ENCODE peak calls at places on chromosome 16, in six cellular contexts. One of them, this sample, is unnamed.

GRCh38 chr16:70298988-70299938 is at the start of gene DDX19B:
- DNase-seq in OCI-LY7: peak; percentile 65
- DNase-seq in AG04450: no peak
- DNase-seq in activated T-helper 9 cell treated with anti-CD3 and anti-CD28 coated beads, Interleukin-2, amount 50 U/mL, for 16 hours: peak; percentile 42
- DNase-seq in glutamatergic neuron: peak; percentile 78
- DNase-seq in activated gamma-delta T cell treated with Interleukin-2 at 50 U/mL for 16 hours: peak; percentile 57
- DNase-seq in this sample: peak; percentile 29

GRCh38 chr16:2160915-2161551 is 5.5 kb downstream of the TRAF7 start:
- DNase-seq in OCI-LY7: no peak
- DNase-seq in AG04450: no peak
- DNase-seq in activated T-helper 9 cell treated with anti-CD3 and anti-CD28 coated beads, Interleukin-2, amount 50 U/mL, for 16 hours: no peak
- DNase-seq in glutamatergic neuron: peak; percentile 46
- DNase-seq in activated gamma-delta T cell treated with Interleukin-2 at 50 U/mL for 16 hours: no peak
- DNase-seq in this sample: no peak

GRCh38 chr16:89722392-89723278 is 1.3 kb downstream of the ZNF276 start:
- DNase-seq in OCI-LY7: no peak
- DNase-seq in AG04450: no peak
- DNase-seq in activated T-helper 9 cell treated with anti-CD3 and anti-CD28 coated beads, Interleukin-2, amount 50 U/mL, for 16 hours: peak; percentile 38
- DNase-seq in glutamatergic neuron: no peak
- DNase-seq in activated gamma-delta T cell treated with Interleukin-2 at 50 U/mL for 16 hours: peak; percentile 81
- DNase-seq in this sample: peak; percentile 75

GRCh38 chr16:76535-77272 is 1.3 kb upstream of the MPG start:
- DNase-seq in OCI-LY7: peak; percentile 40
- DNase-seq in AG04450: no peak
- DNase-seq in activated T-helper 9 cell treated with anti-CD3 and anti-CD28 coated beads, Interleukin-2, amount 50 U/mL, for 16 hours: no peak
- DNase-seq in glutamatergic neuron: no peak
- DNase-seq in activated gamma-delta T cell treated with Interleukin-2 at 50 U/mL for 16 hours: no peak
- DNase-seq in this sample: no peak

GRCh38 chr16:86299882-86300490 is 210.3 kb upstream of the FOXF1 start:
- DNase-seq in OCI-LY7: no peak
- DNase-seq in AG04450: no peak
- DNase-seq in activated T-helper 9 cell treated with anti-CD3 and anti-CD28 coated beads, Interleukin-2, amount 50 U/mL, for 16 hours: no peak
- DNase-seq in glutamatergic neuron: no peak
- DNase-seq in activated gamma-delta T cell treated with Interleukin-2 at 50 U/mL for 16 hours: no peak
- DNase-seq in this sample: no peak

GRCh38 chr16:83579431-83579830 is 228.3 kb upstream of the HSBP1 start:
- DNase-seq in OCI-LY7: no peak
- DNase-seq in AG04450: no peak
- DNase-seq in activated T-helper 9 cell treated with anti-CD3 and anti-CD28 coated beads, Interleukin-2, amount 50 U/mL, for 16 hours: no peak
- DNase-seq in glutamatergic neuron: no peak
- DNase-seq in activated gamma-delta T cell treated with Interleukin-2 at 50 U/mL for 16 hours: no peak
- DNase-seq in this sample: no peak

GRCh38 chr16:2340564-2341455 is at the start of gene ABCA3:
- DNase-seq in OCI-LY7: peak; percentile 94
- DNase-seq in AG04450: peak; percentile 61
- DNase-seq in activated T-helper 9 cell treated with anti-CD3 and anti-CD28 coated beads, Interleukin-2, amount 50 U/mL, for 16 hours: peak; percentile 93
- DNase-seq in glutamatergic neuron: peak; percentile 97
- DNase-seq in activated gamma-delta T cell treated with Interleukin-2 at 50 U/mL for 16 hours: peak; percentile 91
- DNase-seq in this sample: peak; percentile 95

GRCh38 chr16:81493755-81494433 is 49.3 kb downstream of the CMIP start:
- DNase-seq in OCI-LY7: no peak
- DNase-seq in AG04450: peak; percentile 37
- DNase-seq in activated T-helper 9 cell treated with anti-CD3 and anti-CD28 coated beads, Interleukin-2, amount 50 U/mL, for 16 hours: peak; percentile 26
- DNase-seq in glutamatergic neuron: no peak
- DNase-seq in activated gamma-delta T cell treated with Interleukin-2 at 50 U/mL for 16 hours: peak; percentile 50
- DNase-seq in this sample: no peak

GRCh38 chr16:89960966-89961365 is 12.4 kb downstream of the DEF8 start:
- DNase-seq in OCI-LY7: no peak
- DNase-seq in AG04450: no peak
- DNase-seq in activated T-helper 9 cell treated with anti-CD3 and anti-CD28 coated beads, Interleukin-2, amount 50 U/mL, for 16 hours: no peak
- DNase-seq in glutamatergic neuron: no peak
- DNase-seq in activated gamma-delta T cell treated with Interleukin-2 at 50 U/mL for 16 hours: no peak
- DNase-seq in this sample: no peak

GRCh38 chr16:66365588-66365987 is 903 bp upstream of the CDH5 start:
- DNase-seq in OCI-LY7: no peak
- DNase-seq in AG04450: no peak
- DNase-seq in activated T-helper 9 cell treated with anti-CD3 and anti-CD28 coated beads, Interleukin-2, amount 50 U/mL, for 16 hours: no peak
- DNase-seq in glutamatergic neuron: no peak
- DNase-seq in activated gamma-delta T cell treated with Interleukin-2 at 50 U/mL for 16 hours: no peak
- DNase-seq in this sample: no peak

GRCh38 chr16:13521356-13521755 is 398.6 kb upstream of the ERCC4 start:
- DNase-seq in OCI-LY7: no peak
- DNase-seq in AG04450: no peak
- DNase-seq in activated T-helper 9 cell treated with anti-CD3 and anti-CD28 coated beads, Interleukin-2, amount 50 U/mL, for 16 hours: no peak
- DNase-seq in glutamatergic neuron: no peak
- DNase-seq in activated gamma-delta T cell treated with Interleukin-2 at 50 U/mL for 16 hours: no peak
- DNase-seq in this sample: no peak

GRCh38 chr16:23294260-23294659 is 7.8 kb upstream of the SCNN1B start:
- DNase-seq in OCI-LY7: no peak
- DNase-seq in AG04450: no peak
- DNase-seq in activated T-helper 9 cell treated with anti-CD3 and anti-CD28 coated beads, Interleukin-2, amount 50 U/mL, for 16 hours: no peak
- DNase-seq in glutamatergic neuron: no peak
- DNase-seq in activated gamma-delta T cell treated with Interleukin-2 at 50 U/mL for 16 hours: no peak
- DNase-seq in this sample: no peak

GRCh38 chr16:85822145-85822544 is 22.6 kb downstream of the COX4I1 start:
- DNase-seq in OCI-LY7: no peak
- DNase-seq in AG04450: no peak
- DNase-seq in activated T-helper 9 cell treated with anti-CD3 and anti-CD28 coated beads, Interleukin-2, amount 50 U/mL, for 16 hours: no peak
- DNase-seq in glutamatergic neuron: no peak
- DNase-seq in activated gamma-delta T cell treated with Interleukin-2 at 50 U/mL for 16 hours: no peak
- DNase-seq in this sample: no peak

GRCh38 chr16:28873543-28874201 is 4.6 kb upstream of the ATP2A1 start:
- DNase-seq in OCI-LY7: peak; percentile 50
- DNase-seq in AG04450: no peak
- DNase-seq in activated T-helper 9 cell treated with anti-CD3 and anti-CD28 coated beads, Interleukin-2, amount 50 U/mL, for 16 hours: peak; percentile 43
- DNase-seq in glutamatergic neuron: no peak
- DNase-seq in activated gamma-delta T cell treated with Interleukin-2 at 50 U/mL for 16 hours: peak; percentile 55
- DNase-seq in this sample: peak; percentile 70

GRCh38 chr16:3022208-3022696 is 1.5 kb downstream of the HCFC1R1 start:
- DNase-seq in OCI-LY7: no peak
- DNase-seq in AG04450: peak; percentile 92
- DNase-seq in activated T-helper 9 cell treated with anti-CD3 and anti-CD28 coated beads, Interleukin-2, amount 50 U/mL, for 16 hours: peak; percentile 89
- DNase-seq in glutamatergic neuron: peak; percentile 59
- DNase-seq in activated gamma-delta T cell treated with Interleukin-2 at 50 U/mL for 16 hours: peak; percentile 81
- DNase-seq in this sample: peak; percentile 66

GRCh38 chr16:10039220-10040096 is 142.8 kb downstream of the GRIN2A start:
- DNase-seq in OCI-LY7: no peak
- DNase-seq in AG04450: no peak
- DNase-seq in activated T-helper 9 cell treated with anti-CD3 and anti-CD28 coated beads, Interleukin-2, amount 50 U/mL, for 16 hours: no peak
- DNase-seq in glutamatergic neuron: peak; percentile 63
- DNase-seq in activated gamma-delta T cell treated with Interleukin-2 at 50 U/mL for 16 hours: no peak
- DNase-seq in this sample: no peak

GRCh38 chr16:57143125-57143965 is 42.5 kb downstream of the PSME3IP1 start:
- DNase-seq in OCI-LY7: no peak
- DNase-seq in AG04450: no peak
- DNase-seq in activated T-helper 9 cell treated with anti-CD3 and anti-CD28 coated beads, Interleukin-2, amount 50 U/mL, for 16 hours: no peak
- DNase-seq in glutamatergic neuron: no peak
- DNase-seq in activated gamma-delta T cell treated with Interleukin-2 at 50 U/mL for 16 hours: no peak
- DNase-seq in this sample: no peak

GRCh38 chr16:88759245-88759975 is 25.6 kb downstream of the PIEZO1 start:
- DNase-seq in OCI-LY7: no peak
- DNase-seq in AG04450: no peak
- DNase-seq in activated T-helper 9 cell treated with anti-CD3 and anti-CD28 coated beads, Interleukin-2, amount 50 U/mL, for 16 hours: peak; percentile 40
- DNase-seq in glutamatergic neuron: no peak
- DNase-seq in activated gamma-delta T cell treated with Interleukin-2 at 50 U/mL for 16 hours: no peak
- DNase-seq in this sample: peak; percentile 48

GRCh38 chr16:4700997-4701743 is 7.8 kb downstream of the NUDT16L1 start:
- DNase-seq in OCI-LY7: no peak
- DNase-seq in AG04450: no peak
- DNase-seq in activated T-helper 9 cell treated with anti-CD3 and anti-CD28 coated beads, Interleukin-2, amount 50 U/mL, for 16 hours: no peak
- DNase-seq in glutamatergic neuron: no peak
- DNase-seq in activated gamma-delta T cell treated with Interleukin-2 at 50 U/mL for 16 hours: no peak
- DNase-seq in this sample: no peak

GRCh38 chr16:1610071-1610840 is 1.6 kb downstream of the IFT140 start:
- DNase-seq in OCI-LY7: peak; percentile 94
- DNase-seq in AG04450: peak; percentile 39
- DNase-seq in activated T-helper 9 cell treated with anti-CD3 and anti-CD28 coated beads, Interleukin-2, amount 50 U/mL, for 16 hours: peak; percentile 85
- DNase-seq in glutamatergic neuron: peak; percentile 94
- DNase-seq in activated gamma-delta T cell treated with Interleukin-2 at 50 U/mL for 16 hours: peak; percentile 89
- DNase-seq in this sample: peak; percentile 97

GRCh38 chr16:76081936-76082335 is 195.3 kb upstream of the CNTNAP4 start:
- DNase-seq in OCI-LY7: no peak
- DNase-seq in AG04450: no peak
- DNase-seq in activated T-helper 9 cell treated with anti-CD3 and anti-CD28 coated beads, Interleukin-2, amount 50 U/mL, for 16 hours: no peak
- DNase-seq in glutamatergic neuron: no peak
- DNase-seq in activated gamma-delta T cell treated with Interleukin-2 at 50 U/mL for 16 hours: no peak
- DNase-seq in this sample: no peak

GRCh38 chr16:81511371-81511770 is 66.8 kb downstream of the CMIP start:
- DNase-seq in OCI-LY7: no peak
- DNase-seq in AG04450: peak; percentile 38
- DNase-seq in activated T-helper 9 cell treated with anti-CD3 and anti-CD28 coated beads, Interleukin-2, amount 50 U/mL, for 16 hours: no peak
- DNase-seq in glutamatergic neuron: no peak
- DNase-seq in activated gamma-delta T cell treated with Interleukin-2 at 50 U/mL for 16 hours: no peak
- DNase-seq in this sample: no peak

GRCh38 chr16:47519037-47519436 is 57.9 kb downstream of the PHKB start:
- DNase-seq in OCI-LY7: no peak
- DNase-seq in AG04450: no peak
- DNase-seq in activated T-helper 9 cell treated with anti-CD3 and anti-CD28 coated beads, Interleukin-2, amount 50 U/mL, for 16 hours: no peak
- DNase-seq in glutamatergic neuron: no peak
- DNase-seq in activated gamma-delta T cell treated with Interleukin-2 at 50 U/mL for 16 hours: no peak
- DNase-seq in this sample: no peak

GRCh38 chr16:54817432-54817831 is 113.2 kb upstream of the IRX5 start:
- DNase-seq in OCI-LY7: peak; percentile 38
- DNase-seq in AG04450: no peak
- DNase-seq in activated T-helper 9 cell treated with anti-CD3 and anti-CD28 coated beads, Interleukin-2, amount 50 U/mL, for 16 hours: no peak
- DNase-seq in glutamatergic neuron: no peak
- DNase-seq in activated gamma-delta T cell treated with Interleukin-2 at 50 U/mL for 16 hours: no peak
- DNase-seq in this sample: no peak

GRCh38 chr16:69077251-69077650 is 28.2 kb upstream of the HAS3 start:
- DNase-seq in OCI-LY7: no peak
- DNase-seq in AG04450: no peak
- DNase-seq in activated T-helper 9 cell treated with anti-CD3 and anti-CD28 coated beads, Interleukin-2, amount 50 U/mL, for 16 hours: no peak
- DNase-seq in glutamatergic neuron: no peak
- DNase-seq in activated gamma-delta T cell treated with Interleukin-2 at 50 U/mL for 16 hours: no peak
- DNase-seq in this sample: no peak

GRCh38 chr16:11913425-11914079 is 2.2 kb downstream of the GSPT1 start:
- DNase-seq in OCI-LY7: no peak
- DNase-seq in AG04450: no peak
- DNase-seq in activated T-helper 9 cell treated with anti-CD3 and anti-CD28 coated beads, Interleukin-2, amount 50 U/mL, for 16 hours: no peak
- DNase-seq in glutamatergic neuron: no peak
- DNase-seq in activated gamma-delta T cell treated with Interleukin-2 at 50 U/mL for 16 hours: peak; percentile 29
- DNase-seq in this sample: peak; percentile 43

GRCh38 chr16:49396206-49396720 is 22.7 kb downstream of the C16orf78 start:
- DNase-seq in OCI-LY7: no peak
- DNase-seq in AG04450: no peak
- DNase-seq in activated T-helper 9 cell treated with anti-CD3 and anti-CD28 coated beads, Interleukin-2, amount 50 U/mL, for 16 hours: no peak
- DNase-seq in glutamatergic neuron: no peak
- DNase-seq in activated gamma-delta T cell treated with Interleukin-2 at 50 U/mL for 16 hours: no peak
- DNase-seq in this sample: no peak

GRCh38 chr16:48503779-48504178 is 106.2 kb downstream of the N4BP1 start:
- DNase-seq in OCI-LY7: no peak
- DNase-seq in AG04450: peak; percentile 82
- DNase-seq in activated T-helper 9 cell treated with anti-CD3 and anti-CD28 coated beads, Interleukin-2, amount 50 U/mL, for 16 hours: no peak
- DNase-seq in glutamatergic neuron: no peak
- DNase-seq in activated gamma-delta T cell treated with Interleukin-2 at 50 U/mL for 16 hours: no peak
- DNase-seq in this sample: no peak

GRCh38 chr16:31134625-31135534 is 647 bp downstream of the PRSS8 start:
- DNase-seq in OCI-LY7: no peak
- DNase-seq in AG04450: no peak
- DNase-seq in activated T-helper 9 cell treated with anti-CD3 and anti-CD28 coated beads, Interleukin-2, amount 50 U/mL, for 16 hours: no peak
- DNase-seq in glutamatergic neuron: no peak
- DNase-seq in activated gamma-delta T cell treated with Interleukin-2 at 50 U/mL for 16 hours: no peak
- DNase-seq in this sample: no peak

GRCh38 chr16:22189473-22190168 is 16.5 kb upstream of the EEF2K start:
- DNase-seq in OCI-LY7: peak; percentile 79
- DNase-seq in AG04450: no peak
- DNase-seq in activated T-helper 9 cell treated with anti-CD3 and anti-CD28 coated beads, Interleukin-2, amount 50 U/mL, for 16 hours: peak; percentile 90
- DNase-seq in glutamatergic neuron: peak; percentile 68
- DNase-seq in activated gamma-delta T cell treated with Interleukin-2 at 50 U/mL for 16 hours: peak; percentile 85
- DNase-seq in this sample: peak; percentile 87

GRCh38 chr16:86142801-86143236 is 243.9 kb downstream of the IRF8 start:
- DNase-seq in OCI-LY7: no peak
- DNase-seq in AG04450: no peak
- DNase-seq in activated T-helper 9 cell treated with anti-CD3 and anti-CD28 coated beads, Interleukin-2, amount 50 U/mL, for 16 hours: no peak
- DNase-seq in glutamatergic neuron: no peak
- DNase-seq in activated gamma-delta T cell treated with Interleukin-2 at 50 U/mL for 16 hours: no peak
- DNase-seq in this sample: no peak

This sample was measured in effector memory CD8-positive, alpha-beta T cell.